ENCODE peak calls at places on chromosomes 3 and 15, in nine cellular contexts. Y, I, E, O, K, Q, L, F and J are unnamed samples.

GRCh38 chr3:61875488-61875887 is 314.1 kb downstream of the PTPRG start:
- DNase-seq in Y (no peak), I (no peak), E (no peak), O (no peak), K (no peak), Q (no peak), L (no peak), F (no peak), J (no peak)

GRCh38 chr3:195845483-195845882 is 33.8 kb upstream of the MUC4 start:
- DNase-seq in Y (no peak), I (no peak), E (no peak), O (no peak), K (no peak), Q (no peak), L (no peak), F (no peak), J (no peak)

GRCh38 chr3:1971780-1972179 is 126.9 kb upstream of the CNTN4 start:
- DNase-seq in Y (no peak), I (no peak), E (no peak), O (no peak), K (peak), Q (no peak), L (no peak), F (no peak), J (no peak)

GRCh38 chr15:66923438-66923881 is 141.9 kb upstream of the SMAD3 start:
- DNase-seq in Y (no peak), I (peak), E (no peak), O (no peak), K (no peak), Q (no peak), L (no peak), F (no peak), J (no peak)

GRCh38 chr3:135393898-135394525 is 571.5 kb upstream of the PPP2R3A start:
- DNase-seq in Y (no peak), I (no peak), E (no peak), O (no peak), K (no peak), Q (no peak), L (no peak), F (no peak), J (no peak)

GRCh38 chr3:24837601-24838000 is 343.0 kb upstream of the THRB start:
- DNase-seq in Y (no peak), I (no peak), E (no peak), O (no peak), K (no peak), Q (no peak), L (no peak), F (no peak), J (no peak)

GRCh38 chr15:92683511-92683834 is 27.9 kb upstream of the FAM174B start:
- DNase-seq in Y (no peak), I (peak), E (no peak), O (no peak), K (peak), Q (peak), L (peak), F (no peak), J (no peak)

GRCh38 chr3:17605032-17605431 is 137.4 kb downstream of the TBC1D5 start:
- DNase-seq in Y (peak), I (peak), E (no peak), O (no peak), K (peak), Q (no peak), L (no peak), F (no peak), J (no peak)

GRCh38 chr3:11195721-11196332 is 41.5 kb downstream of the HRH1 start:
- DNase-seq in Y (peak), I (peak), E (no peak), O (no peak), K (peak), Q (no peak), L (no peak), F (no peak), J (no peak)
- H3K4me3 ChIP-seq in Y (peak), I (peak), E (no peak), O (no peak), K (peak), Q (no peak), L (no peak), F (no peak), J (no peak)

DNA sequence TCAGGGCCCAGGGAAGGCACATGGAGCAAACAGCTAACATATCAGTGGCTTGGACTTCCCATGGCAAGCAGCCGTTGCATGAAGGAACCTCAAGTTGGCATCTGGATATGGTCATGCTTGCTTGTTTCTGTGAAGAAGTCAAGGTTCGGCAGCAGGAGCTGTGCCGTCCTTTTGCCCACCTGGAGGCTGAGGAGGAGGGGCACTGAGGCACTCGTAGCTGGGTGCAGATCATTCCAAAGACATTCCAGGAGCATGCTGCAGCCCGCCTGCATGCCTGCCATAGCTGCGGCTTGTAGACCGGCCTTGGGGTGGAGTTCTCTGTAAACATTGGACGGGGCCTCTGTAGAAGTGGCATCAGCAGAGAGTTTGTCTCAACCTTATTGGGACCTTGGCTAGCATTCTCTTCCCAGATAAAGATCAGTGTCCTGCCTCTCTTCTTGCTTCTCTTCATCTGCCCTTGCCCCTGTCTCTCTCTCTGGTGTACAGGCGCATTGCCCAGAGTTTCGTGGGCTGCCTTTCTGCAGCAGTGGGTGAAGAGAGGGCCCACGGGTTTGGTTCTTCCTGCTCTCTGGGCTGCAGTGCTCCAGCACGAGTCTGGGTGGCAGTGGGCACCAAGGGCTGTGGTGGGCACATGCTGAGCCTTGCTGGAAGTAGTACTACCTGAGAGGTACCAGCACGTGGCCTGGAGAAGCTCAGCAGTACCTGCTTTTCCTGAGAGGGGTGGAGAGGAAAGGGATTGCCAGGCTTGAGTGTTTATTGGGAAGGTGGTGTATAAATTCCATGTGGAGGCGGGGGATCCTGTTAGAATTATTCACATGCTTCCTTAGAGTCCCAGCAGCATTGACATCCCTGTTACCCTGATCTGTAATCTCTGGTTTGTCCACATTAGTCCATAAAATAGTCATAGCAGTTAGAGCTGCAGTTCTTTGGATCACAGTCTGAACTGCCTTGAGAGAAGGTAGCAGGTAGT is 49.4 kb downstream of the CHCHD6 start:
- DNase-seq in Y (peak), I (peak), E (peak), O (no peak), K (no peak), Q (no peak), L (no peak), F (no peak), J (no peak)
- H3K4me3 ChIP-seq in Y (no peak), I (peak), E (no peak), O (no peak), K (no peak), Q (no peak), L (no peak), F (no peak), J (no peak)

DNA sequence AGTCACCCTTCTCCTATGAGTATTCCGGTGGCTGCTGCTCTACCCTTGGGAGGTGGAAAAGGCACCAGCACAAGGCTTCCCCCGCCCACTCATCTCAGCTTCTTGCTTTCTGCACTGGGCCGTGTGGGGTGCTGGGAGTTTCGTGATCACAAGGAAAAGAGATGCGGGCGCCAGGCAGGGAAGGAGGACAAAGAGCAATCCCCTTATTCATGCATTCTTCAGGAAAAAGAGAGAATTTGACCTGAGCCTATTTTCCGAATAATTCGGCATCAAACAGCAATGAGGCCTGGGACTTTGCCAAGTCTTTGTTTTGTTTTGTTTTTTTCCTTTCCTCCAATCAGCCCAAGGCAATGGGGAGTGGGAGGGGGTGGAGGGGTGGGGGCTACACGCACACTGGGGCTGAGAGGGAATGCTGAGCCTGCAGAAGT is 102.1 kb upstream of the LPP start:
- DNase-seq in Y (no peak), I (no peak), E (no peak), O (no peak), K (peak), Q (peak), L (peak), F (peak), J (no peak)
- H3K4me3 ChIP-seq in Y (no peak), I (no peak), E (no peak), O (no peak), K (no peak), Q (no peak), L (peak), F (peak), J (no peak)

GRCh38 chr3:129526121-129526900 is 2.1 kb upstream of the RHO start:
- DNase-seq in Y (peak), I (peak), E (no peak), O (no peak), K (no peak), Q (no peak), L (no peak), F (no peak), J (no peak)
- H3K4me3 ChIP-seq in Y (no peak), I (no peak), E (no peak), O (no peak), K (no peak), Q (no peak), L (no peak), F (no peak), J (no peak)

DNA sequence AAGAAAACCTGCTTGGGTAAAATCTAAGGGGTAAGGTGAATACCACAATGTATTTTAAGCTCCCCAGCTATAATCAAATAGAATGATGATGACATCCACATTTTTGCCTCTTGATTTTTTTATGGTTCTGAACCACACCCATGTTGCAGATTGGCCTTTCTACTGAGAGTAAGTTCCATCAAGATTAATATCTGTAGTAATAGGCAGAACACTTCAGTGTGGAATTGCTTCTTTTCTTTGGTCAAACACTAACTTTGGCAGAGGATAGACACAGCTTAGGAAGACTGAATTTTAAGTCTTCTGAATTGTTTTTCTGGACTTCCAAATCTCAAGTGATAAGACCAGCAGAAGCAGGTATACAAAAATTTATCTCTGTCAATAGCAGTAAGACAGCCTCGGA is 27.0 kb downstream of the PLS1 start:
- DNase-seq in Y (no peak), I (no peak), E (no peak), O (no peak), K (no peak), Q (no peak), L (no peak), F (no peak), J (no peak)
- H3K4me3 ChIP-seq in Y (no peak), I (no peak), E (no peak), O (no peak), K (no peak), Q (no peak), L (no peak), F (no peak), J (no peak)

DNA sequence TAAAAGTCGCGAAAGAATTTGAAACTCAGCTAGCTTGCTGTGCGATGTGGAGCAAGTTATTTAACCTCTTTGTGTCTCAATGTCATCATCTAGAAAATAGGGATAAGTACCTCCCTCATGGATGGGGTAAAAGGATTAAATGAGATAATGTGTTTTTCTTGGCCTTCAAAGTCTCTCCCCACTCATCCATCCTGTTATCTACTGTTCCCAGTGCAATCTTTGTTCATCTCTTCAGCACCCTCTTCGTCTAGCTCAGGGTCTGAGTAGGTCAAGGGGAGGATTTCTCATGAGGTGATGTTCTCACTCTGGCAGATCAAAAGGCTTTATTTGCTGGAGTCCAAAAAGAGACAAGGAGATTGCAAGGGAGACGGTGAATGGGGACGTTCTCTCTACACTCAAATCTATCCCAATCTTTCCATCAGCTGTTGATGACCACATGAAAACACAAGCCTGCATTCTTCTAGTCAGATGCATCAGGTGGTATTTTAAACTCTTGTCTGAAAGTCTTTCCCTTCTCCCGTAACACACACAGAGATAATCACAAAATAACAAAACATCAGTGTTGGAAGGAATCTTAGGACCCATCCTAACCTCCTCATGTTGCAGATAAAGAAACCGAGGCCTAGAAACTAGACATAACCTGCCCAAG is 1.3 kb downstream of the MESD start:
- DNase-seq in Y (no peak), I (no peak), E (no peak), O (no peak), K (no peak), Q (no peak), L (no peak), F (no peak), J (no peak)
- H3K4me3 ChIP-seq in Y (peak), I (peak), E (peak), O (peak), K (peak), Q (peak), L (peak), F (peak), J (peak)